ENCODE peak calls at places on chromosomes 11 and 22, in eight cellular contexts. T is cardiac muscle cell, Z is fibroblast of mammary gland, V is heart left ventricle, W is A549, C is brain microvascular endothelial cell, U is fibroblast of pulmonary artery, H is cardiac fibroblast. S is an unnamed sample.

GRCh38 chr22:26447594-26448329 is 18.7 kb downstream of the ASPHD2 start:
- DNase-seq in T (no peak), Z (no peak), V (no peak), W (no peak), C (no peak), U (no peak), H (no peak), S (no peak)

GRCh38 chr11:20373568-20374209 is 10.2 kb downstream of the HTATIP2 start:
- DNase-seq in T (no peak), Z (no peak), V (no peak), W (no peak), C (no peak), U (no peak), H (no peak), S (no peak)

GRCh38 chr22:19824197-19825015 is 30.3 kb downstream of the GNB1L start:
- DNase-seq in T (no peak), Z (no peak), V (no peak), W (no peak), C (no peak), U (no peak), H (no peak), S (no peak)

GRCh38 chr22:44625981-44626687 is 75.9 kb upstream of the PRR5 start:
- DNase-seq in T (peak; percentile 69), Z (peak; percentile 48), V (peak; percentile 58), W (peak; percentile 46), C (peak; percentile 33), U (peak; percentile 63), H (peak; percentile 67), S (no peak)

GRCh38 chr11:129605815-129606214 is 209.8 kb upstream of the TMEM45B start:
- DNase-seq in T (no peak), Z (no peak), V (no peak), W (no peak), C (no peak), U (no peak), H (no peak), S (no peak)

GRCh38 chr11:43944761-43945311 is 2.4 kb downstream of the C11orf96 start:
- DNase-seq in T (peak; percentile 44), Z (no peak), V (peak; percentile 73), W (peak; percentile 79), C (peak; percentile 61), U (peak; percentile 64), H (peak; percentile 52), S (no peak)

GRCh38 chr11:1844221-1845094 is 5.7 kb downstream of the TNNI2 start:
- DNase-seq in T (no peak), Z (peak; percentile 25), V (no peak), W (no peak), C (no peak), U (peak; percentile 44), H (peak; percentile 78), S (no peak)

GRCh38 chr22:39234157-39234793 is 10.5 kb downstream of the PDGFB start:
- DNase-seq in T (no peak), Z (no peak), V (peak; percentile 83), W (no peak), C (peak; percentile 72), U (peak; percentile 79), H (peak; percentile 84), S (no peak)

GRCh38 chr11:108368134-108368533 is 99.2 kb downstream of the C11orf65 start:
- DNase-seq in T (no peak), Z (peak; percentile 20), V (no peak), W (no peak), C (no peak), U (peak; percentile 13), H (peak; percentile 5), S (no peak)

GRCh38 chr11:17683378-17684161 is 35.8 kb upstream of the MYOD1 start:
- DNase-seq in T (no peak), Z (peak; percentile 76), V (no peak), W (no peak), C (peak; percentile 74), U (peak; percentile 48), H (peak; percentile 42), S (peak; percentile 10)

GRCh38 chr22:44884968-44885805 is 124.6 kb downstream of the PHF21B start:
- DNase-seq in T (no peak), Z (no peak), V (peak; percentile 1), W (no peak), C (no peak), U (no peak), H (no peak), S (no peak)

GRCh38 chr22:28934026-28934425 is 50.7 kb downstream of the ZNRF3 start:
- DNase-seq in T (no peak), Z (no peak), V (no peak), W (no peak), C (no peak), U (no peak), H (no peak), S (no peak)

GRCh38 chr22:28931844-28932561 is 48.6 kb downstream of the ZNRF3 start:
- DNase-seq in T (no peak), Z (no peak), V (no peak), W (no peak), C (no peak), U (no peak), H (no peak), S (no peak)

GRCh38 chr22:28935713-28936112 is 52.3 kb downstream of the ZNRF3 start:
- DNase-seq in T (no peak), Z (no peak), V (no peak), W (no peak), C (no peak), U (no peak), H (no peak), S (no peak)

GRCh38 chr22:28935140-28935539 is 51.8 kb downstream of the ZNRF3 start:
- DNase-seq in T (no peak), Z (no peak), V (no peak), W (no peak), C (no peak), U (no peak), H (no peak), S (no peak)

GRCh38 chr22:28933321-28933720 is 49.9 kb downstream of the ZNRF3 start:
- DNase-seq in T (no peak), Z (no peak), V (no peak), W (no peak), C (no peak), U (no peak), H (no peak), S (no peak)
- H3K4me3 ChIP-seq in T (no peak overlapping the region), Z (no peak overlapping the region), V (no peak overlapping the region), W (no peak overlapping the region), C (no peak overlapping the region), U (no peak overlapping the region), H (no peak overlapping the region), S (no peak overlapping the region)

DNA sequence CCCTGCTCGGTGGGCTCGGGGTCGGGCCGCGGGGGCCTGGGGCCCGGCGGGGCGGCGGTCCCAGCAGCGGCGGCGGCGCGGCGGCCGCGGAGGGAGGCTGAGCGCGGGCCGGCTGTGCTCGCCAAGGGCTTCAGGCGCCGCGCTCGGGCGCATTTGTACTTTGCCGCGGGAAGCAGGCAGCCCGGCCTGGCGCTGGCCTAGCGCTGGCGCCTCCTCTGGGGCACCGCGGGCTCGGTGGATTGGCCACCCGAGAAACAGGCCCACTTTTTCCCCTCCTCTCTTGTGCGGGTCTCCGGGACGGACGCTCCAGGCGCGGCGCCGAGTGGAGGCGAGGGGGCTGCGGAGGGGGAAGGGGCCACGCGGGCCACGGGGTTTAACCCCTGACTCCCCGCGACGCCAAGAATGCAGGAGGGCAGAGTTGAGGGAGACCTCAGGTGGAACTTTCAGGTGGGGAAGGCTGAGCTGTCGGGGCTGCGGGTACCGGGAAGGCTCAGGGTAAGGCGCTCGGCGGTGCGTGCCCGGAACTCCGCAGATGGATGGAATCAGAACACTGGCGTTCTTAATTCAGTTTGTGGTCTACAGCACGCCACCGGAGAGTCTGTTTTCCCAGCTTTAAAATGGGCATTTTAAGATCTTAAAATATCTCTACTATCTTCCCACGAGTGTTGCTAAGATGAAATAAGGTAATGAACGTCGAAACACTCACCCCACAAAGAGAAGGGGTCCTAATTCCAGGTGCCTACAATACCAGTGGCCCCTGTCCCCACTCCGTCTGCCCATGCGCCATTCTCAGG is at the start of gene CHRDL2:
- DNase-seq in T (peak; percentile 62), Z (no peak), V (peak; percentile 20), W (no peak), C (no peak), U (peak; percentile 45), H (peak; percentile 53), S (no peak)
- H3K4me3 ChIP-seq in T (peak within 1 kb of the TSS; percentile 29), Z (no peak within 1 kb of the TSS), V (peak within 1 kb of the TSS; percentile 13), W (peak within 1 kb of the TSS; percentile 48), C (peak within 1 kb of the TSS; percentile 34), U (peak within 1 kb of the TSS; percentile 36), H (peak within 1 kb of the TSS; percentile 30), S (peak within 1 kb of the TSS; percentile 48)

DNA sequence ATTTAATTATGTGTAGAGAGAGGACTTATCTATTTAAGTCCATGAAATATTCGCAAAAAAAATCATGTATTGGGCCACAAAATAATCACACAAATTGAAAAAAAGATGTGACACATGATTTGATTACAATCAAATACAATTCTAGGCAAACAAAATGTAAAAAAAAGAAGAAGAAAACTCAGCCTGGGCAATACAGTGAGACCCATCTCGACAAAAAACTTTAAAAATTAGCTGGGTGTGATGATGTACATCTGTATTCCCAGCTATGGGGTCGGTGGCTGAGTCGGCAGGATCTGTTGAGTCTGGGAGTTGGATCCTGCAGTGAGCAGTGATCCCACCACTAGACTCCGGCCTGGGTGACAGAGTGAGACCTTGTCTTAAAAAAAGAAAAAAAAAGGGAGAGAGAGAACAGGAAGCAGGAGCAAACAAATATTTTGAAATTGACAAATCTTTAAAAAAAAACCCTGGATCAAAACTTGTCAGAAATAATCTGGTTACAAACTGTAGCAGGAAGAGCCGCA is 3.1 kb upstream of the TYMP start:
- DNase-seq in T (no peak), Z (no peak), V (no peak), W (no peak), C (no peak), U (no peak), H (no peak), S (no peak)
- H3K4me3 ChIP-seq in T (no peak overlapping the region), Z (no peak overlapping the region), V (peak overlapping the region; percentile 60), W (peak overlapping the region; percentile 64), C (no peak overlapping the region), U (no peak overlapping the region), H (no peak overlapping the region), S (no peak overlapping the region)

GRCh38 chr11:119193626-119194025 is 8.4 kb downstream of the NHERF4 start:
- DNase-seq in T (no peak), Z (no peak), V (no peak), W (no peak), C (no peak), U (no peak), H (no peak), S (no peak)

GRCh38 chr11:119195680-119196079 is 10.4 kb downstream of the NHERF4 start:
- DNase-seq in T (peak; percentile 58), Z (peak; percentile 51), V (no peak), W (peak; percentile 50), C (peak; percentile 69), U (peak; percentile 69), H (peak; percentile 75), S (peak; percentile 7)

GRCh38 chr11:119193001-119193400 is 7.7 kb downstream of the NHERF4 start:
- DNase-seq in T (no peak), Z (no peak), V (no peak), W (no peak), C (no peak), U (no peak), H (no peak), S (no peak)

GRCh38 chr11:119196833-119197483 is 9.2 kb upstream of the CBL start:
- DNase-seq in T (peak; percentile 89), Z (peak; percentile 87), V (peak; percentile 68), W (peak; percentile 80), C (peak; percentile 72), U (peak; percentile 95), H (peak; percentile 91), S (peak; percentile 78)

DNA sequence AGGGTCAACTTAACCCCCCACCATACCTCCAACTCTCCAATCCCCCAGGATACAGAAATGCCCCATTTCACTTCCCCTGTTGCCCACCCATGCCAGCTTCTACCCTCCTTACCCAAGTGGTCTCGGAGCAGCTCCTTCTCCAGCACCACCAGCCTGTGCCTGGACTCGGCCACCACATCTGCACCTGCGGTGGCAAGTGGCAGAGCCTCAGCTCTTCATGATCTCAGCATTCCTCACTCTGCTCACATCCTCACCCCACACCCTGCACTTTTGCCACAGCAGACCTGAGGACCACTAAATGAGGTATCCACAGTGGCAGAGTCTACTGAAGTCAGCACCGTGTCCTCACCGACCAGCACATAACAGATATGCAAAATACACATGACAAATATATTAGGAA is 9.5 kb downstream of the NHERF4 start:
- DNase-seq in T (no peak), Z (no peak), V (no peak), W (no peak), C (no peak), U (no peak), H (no peak), S (no peak)
- H3K4me3 ChIP-seq in T (no peak overlapping the region), Z (no peak overlapping the region), V (no peak overlapping the region), W (no peak overlapping the region), C (no peak overlapping the region), U (no peak overlapping the region), H (no peak overlapping the region), S (no peak overlapping the region)